ENCODE peak calls at places on chromosomes 1 and 21, in five cellular contexts. F is mucosa of gallbladder; T is stimulated activated CD8-positive, alpha-beta memory T cell treated with anti-CD3 and anti-CD28 coated beads, Interleukin-4, amount 100 ng/mL, for 4 hours; J is activated CD4-positive, alpha-beta T cell treated with anti-CD3 and anti-CD28 coated beads, Interleukin-2, amount 50 U/mL, for 1 hour; E is IMR-90. S is an unnamed sample.

GRCh38 chr1:79694241-79694640 is 687.7 kb upstream of the ADGRL4 start:
- DNase-seq in F (no peak), T (no peak), J (no peak), E (no peak), S (no peak)

GRCh38 chr1:115194571-115194970 is 105.3 kb upstream of the TSPAN2 start:
- DNase-seq in F (no peak), T (no peak), J (no peak), E (no peak), S (no peak)

GRCh38 chr1:54833146-54833545 is 32.0 kb upstream of the TTC22 start:
- DNase-seq in F (no peak), T (no peak), J (no peak), E (no peak), S (no peak)

GRCh38 chr1:1040004-1040991 is 20.4 kb downstream of the AGRN start:
- DNase-seq in F (peak), T (peak), J (peak), E (peak), S (peak)

GRCh38 chr1:204065174-204065985 is 7.5 kb upstream of the SOX13 start:
- DNase-seq in F (no peak), T (no peak), J (no peak), E (peak), S (no peak)

GRCh38 chr1:231020816-231021215 is 19.2 kb downstream of the FAM89A start:
- DNase-seq in F (no peak), T (no peak), J (no peak), E (peak), S (no peak)

GRCh38 chr1:6519935-6520621 is 28.6 kb upstream of the PLEKHG5 start:
- DNase-seq in F (no peak), T (no peak), J (no peak), E (peak), S (no peak)

GRCh38 chr1:184975208-184975875 is 1.0 kb upstream of the NIBAN1 start:
- DNase-seq in F (no peak), T (no peak), J (no peak), E (no peak), S (no peak)

GRCh38 chr1:67953301-67953700 is 97.1 kb downstream of the DIRAS3 start:
- DNase-seq in F (no peak), T (no peak), J (no peak), E (no peak), S (no peak)

GRCh38 chr1:158117854-158118691 is 62.6 kb upstream of the CD1D start:
- DNase-seq in F (peak), T (no peak), J (peak), E (peak), S (no peak)

GRCh38 chr1:192133350-192133950 is 24.8 kb upstream of the RGS18 start:
- DNase-seq in F (no peak), T (no peak), J (no peak), E (peak), S (no peak)

GRCh38 chr1:21294266-21295058 is 4.2 kb upstream of the ECE1 start:
- DNase-seq in F (peak), T (peak), J (peak), E (no peak), S (peak)

GRCh38 chr1:179156708-179157107 is 72.8 kb downstream of the ABL2 start:
- DNase-seq in F (no peak), T (no peak), J (no peak), E (no peak), S (no peak)

GRCh38 chr21:15293251-15293650 is 228.5 kb upstream of the NRIP1 start:
- DNase-seq in F (no peak), T (no peak), J (no peak), E (peak), S (no peak)

GRCh38 chr1:39472826-39473225 is 18.6 kb upstream of the BMP8A start:
- DNase-seq in F (no peak), T (no peak), J (no peak), E (no peak), S (no peak)

GRCh38 chr1:202860744-202861419 is 28.1 kb downstream of the RABIF start:
- DNase-seq in F (peak), T (no peak), J (peak), E (peak), S (no peak)

GRCh38 chr1:156602557-156602993 is 1.3 kb upstream of the GPATCH4 start:
- DNase-seq in F (no peak), T (no peak), J (no peak), E (no peak), S (no peak)

GRCh38 chr21:41168391-41169257 is 664 bp downstream of the BACE2 start:
- DNase-seq in F (peak), T (no peak), J (no peak), E (peak), S (no peak)

GRCh38 chr1:199174336-199174735 is 535.5 kb downstream of the PTPRC start:
- DNase-seq in F (no peak), T (no peak), J (no peak), E (no peak), S (no peak)

S was measured in stimulated activated CD4-positive, alpha-beta T cell treated with anti-CD3 and anti-CD28 coated beads, Interleukin-1b, Interleukin-23, amount 100 ng/mL, for 1 hour.